ENCODE peak calls at places on chromosomes 5 and 9, in five cellular contexts. E is RWPE1, T is foreskin fibroblast, P is left lung, Y is cardiac fibroblast. F is an unnamed sample.

GRCh38 chr9:126436545-126437269 is 110.1 kb downstream of the MVB12B start:
- DNase-seq in E (no peak), T (peak; percentile 28), P (no peak), Y (peak; percentile 12), F (peak; percentile 6)

GRCh38 chr9:93120846-93121315 is 13.2 kb downstream of the NINJ1 start:
- DNase-seq in E (no peak), T (no peak), P (peak; percentile 73), Y (no peak), F (no peak)

GRCh38 chr5:50447228-50447627 is 6.1 kb upstream of the EMB start:
- DNase-seq in E (no peak), T (no peak), P (no peak), Y (no peak), F (no peak)

GRCh38 chr5:33969572-33970452 is 14.7 kb downstream of the SLC45A2 start:
- DNase-seq in E (peak; percentile 34), T (peak; percentile 50), P (no peak), Y (peak; percentile 80), F (peak; percentile 63)

GRCh38 chr9:123997665-123998277 is 13.8 kb upstream of the LHX2 start:
- DNase-seq in E (peak; percentile 55), T (no peak), P (peak; percentile 87), Y (no peak), F (no peak)

GRCh38 chr9:111005711-111006482 is 32.4 kb downstream of the LPAR1 start:
- DNase-seq in E (no peak), T (no peak), P (no peak), Y (no peak), F (no peak)

GRCh38 chr9:121309171-121309570 is 41.2 kb downstream of the GSN start:
- DNase-seq in E (no peak), T (no peak), P (no peak), Y (no peak), F (no peak)

GRCh38 chr5:148390914-148391313 is 7.2 kb downstream of the FBXO38 start:
- DNase-seq in E (no peak), T (no peak), P (no peak), Y (no peak), F (no peak)

GRCh38 chr5:38433160-38433861 is 123.1 kb downstream of the LIFR start:
- DNase-seq in E (no peak), T (peak; percentile 74), P (no peak), Y (peak; percentile 71), F (peak; percentile 63)

GRCh38 chr5:136080483-136081180 is 51.8 kb downstream of the TGFBI start:
- DNase-seq in E (no peak), T (peak; percentile 81), P (peak; percentile 92), Y (peak; percentile 98), F (peak; percentile 84)

GRCh38 chr9:79266986-79267385 is 304.8 kb upstream of the TLE4 start:
- DNase-seq in E (no peak), T (peak; percentile 38), P (no peak), Y (no peak), F (peak; percentile 27)

GRCh38 chr5:138954257-138955012 is 79.3 kb upstream of the LRRTM2 start:
- DNase-seq in E (no peak), T (no peak), P (no peak), Y (no peak), F (no peak)

GRCh38 chr5:74364507-74364906 is 276.0 kb downstream of the ENC1 start:
- DNase-seq in E (no peak), T (no peak), P (no peak), Y (no peak), F (no peak)

GRCh38 chr9:131500377-131500776 is 2.3 kb upstream of the POMT1 start:
- DNase-seq in E (peak; percentile 21), T (no peak), P (no peak), Y (no peak), F (no peak)

GRCh38 chr5:42718591-42718990 is 38.0 kb upstream of the CCDC152 start:
- DNase-seq in E (no peak), T (peak; percentile 7), P (no peak), Y (peak; percentile 37), F (no peak)

GRCh38 chr9:81268048-81268447 is 421.3 kb downstream of the TLE1 start:
- DNase-seq in E (no peak), T (peak; percentile 26), P (no peak), Y (peak; percentile 67), F (no peak)

GRCh38 chr5:15682122-15682521 is 182.1 kb downstream of the FBXL7 start:
- DNase-seq in E (no peak), T (no peak), P (no peak), Y (no peak), F (no peak)

GRCh38 chr5:111107371-111107770 is 15.2 kb downstream of the WDR36 start:
- DNase-seq in E (no peak), T (no peak), P (no peak), Y (peak; percentile 16), F (no peak)

GRCh38 chr9:98990181-98990870 is 46.6 kb downstream of the COL15A1 start:
- DNase-seq in E (no peak), T (no peak), P (no peak), Y (no peak), F (no peak)

GRCh38 chr9:98992885-98993569 is 49.3 kb downstream of the COL15A1 start:
- DNase-seq in E (no peak), T (no peak), P (no peak), Y (peak; percentile 55), F (peak; percentile 19)

GRCh38 chr9:98986866-98987653 is 43.4 kb downstream of the COL15A1 start:
- DNase-seq in E (no peak), T (no peak), P (no peak), Y (no peak), F (no peak)

GRCh38 chr9:98991981-98992884 is 48.5 kb downstream of the COL15A1 start:
- DNase-seq in E (no peak), T (no peak), P (no peak), Y (no peak), F (no peak)

GRCh38 chr9:98989036-98990000 is 45.6 kb downstream of the COL15A1 start:
- DNase-seq in E (peak; percentile 51), T (peak; percentile 100), P (no peak), Y (peak; percentile 100), F (peak; percentile 98)
- TF ChIP-seq CTCF in E (no peak), T (peak; percentile 31), P (no peak), Y (peak; percentile 43), F (peak; percentile 61)

DNA sequence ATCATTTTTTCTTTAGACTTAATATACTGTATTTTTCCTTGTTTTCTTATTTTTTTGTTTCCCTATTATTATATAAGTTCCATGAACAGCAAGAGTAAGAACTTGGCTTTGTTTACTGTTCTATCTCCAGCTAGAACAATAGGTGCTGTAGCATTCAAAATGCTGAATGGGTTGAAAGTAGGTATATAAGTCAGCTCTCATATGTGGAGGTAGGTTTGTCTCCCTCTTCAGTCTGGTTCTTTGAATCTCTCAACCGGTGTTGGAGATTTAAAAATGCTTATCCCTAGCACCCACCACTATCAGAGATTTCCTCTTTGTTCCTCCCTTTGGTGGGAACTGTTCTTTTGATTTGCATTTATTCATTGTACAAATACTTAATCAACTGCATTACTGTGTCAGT is 87.5 kb upstream of the FSD1L start:
- DNase-seq in E (no peak), T (no peak), P (no peak), Y (peak; percentile 25), F (no peak)
- TF ChIP-seq CTCF in E (no peak), T (no peak), P (no peak), Y (peak; percentile 9), F (peak; percentile 27)

DNA sequence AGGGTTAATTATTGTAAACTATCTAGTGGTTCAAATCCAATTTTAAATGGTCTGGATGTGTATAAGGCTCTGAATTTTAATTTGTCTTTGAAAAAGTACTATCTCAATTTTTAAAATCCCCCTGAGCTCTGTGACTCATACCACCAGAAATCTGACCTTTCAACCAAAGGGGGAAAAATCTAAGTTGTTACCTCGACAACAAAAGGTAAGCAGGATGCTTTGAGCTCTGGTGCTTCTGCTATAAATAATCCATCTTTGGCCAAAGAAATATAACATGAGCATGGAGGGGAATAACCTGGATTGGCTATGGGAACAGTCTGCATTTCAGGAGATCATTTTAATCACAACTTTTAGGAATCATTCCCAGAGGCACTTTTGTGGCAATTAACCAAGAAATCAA is 76.3 kb upstream of the PCSK1 start:
- DNase-seq in E (peak; percentile 33), T (no peak), P (no peak), Y (peak; percentile 73), F (peak; percentile 20)
- TF ChIP-seq CTCF in E (no peak), T (no peak), P (no peak), Y (no peak), F (no peak)

GRCh38 chr9:117869287-117869686 is 165.1 kb downstream of the TLR4 start:
- DNase-seq in E (no peak), T (no peak), P (no peak), Y (no peak), F (no peak)
- TF ChIP-seq CTCF in E (no peak), T (no peak), P (no peak), Y (no peak), F (no peak)